ENCODE peak calls at places on chromosomes 13 and 19, in four cellular contexts. Z is A549, V is cardiac fibroblast, R is RCC 7860. A is an unnamed sample.

GRCh38 chr13:46778879-46779278 is 18.1 kb downstream of the ESD start:
- DNase-seq in R (no peak), V (peak; percentile 61), Z (no peak), A (no peak)

GRCh38 chr13:71864981-71865857 is 1.8 kb downstream of the DACH1 start:
- DNase-seq in Z (no peak), V (peak; percentile 24), R (no peak), A (peak; percentile 12)

GRCh38 chr13:112725346-112726017 is 35.6 kb downstream of the ATP11A start:
- DNase-seq in V (peak; percentile 12), R (peak; percentile 59), Z (peak; percentile 29), A (no peak)

GRCh38 chr19:751501-752341 is 809 bp downstream of the MISP start:
- DNase-seq in V (peak; percentile 92), Z (peak; percentile 90), R (peak; percentile 83), A (peak; percentile 44)

GRCh38 chr19:17687857-17688784 is at the start of gene UNC13A:
- DNase-seq in R (no peak), V (peak; percentile 17), Z (peak; percentile 39), A (peak; percentile 83)

GRCh38 chr19:42246143-42246868 is 3.9 kb upstream of the GSK3A start:
- DNase-seq in V (peak; percentile 86), Z (peak; percentile 85), R (peak; percentile 39), A (peak; percentile 82)

GRCh38 chr13:46121033-46121432 is 16.2 kb upstream of the CPB2 start:
- DNase-seq in V (no peak), Z (no peak), R (no peak), A (no peak)

GRCh38 chr19:45569619-45570421 is 14.8 kb downstream of the OPA3 start:
- DNase-seq in R (no peak), V (peak; percentile 58), Z (peak; percentile 76), A (peak; percentile 74)

GRCh38 chr13:100646030-100646673 is 28.4 kb downstream of the TMTC4 start:
- DNase-seq in R (no peak), Z (peak; percentile 33), V (peak; percentile 49), A (peak; percentile 66)

GRCh38 chr13:50085063-50085462 is 69.8 kb downstream of the KCNRG start:
- DNase-seq in R (no peak), V (peak; percentile 74), Z (peak; percentile 32), A (peak; percentile 40)

GRCh38 chr19:46730595-46730994 is 13.7 kb upstream of the PRKD2 start:
- DNase-seq in R (no peak), Z (no peak), V (no peak), A (no peak)

GRCh38 chr19:7187605-7188339 is 106.4 kb downstream of the INSR start:
- DNase-seq in V (no peak), Z (no peak), R (no peak), A (no peak)

GRCh38 chr13:98752942-98753290 is 444 bp upstream of the SLC15A1 start:
- DNase-seq in Z (no peak), R (no peak), V (no peak), A (no peak)

GRCh38 chr13:50334092-50334778 is 319.0 kb downstream of the KCNRG start:
- DNase-seq in V (no peak), Z (no peak), R (no peak), A (no peak)

GRCh38 chr19:14004619-14005380 is 1.3 kb downstream of the RFX1 start:
- DNase-seq in V (peak; percentile 33), Z (no peak), R (no peak), A (no peak)

GRCh38 chr19:6740589-6741348 is 1.3 kb downstream of the TRIP10 start:
- DNase-seq in V (peak; percentile 33), Z (peak; percentile 27), R (no peak), A (peak; percentile 62)

GRCh38 chr19:49882643-49883042 is 5.1 kb downstream of the TBC1D17 start:
- DNase-seq in V (no peak), Z (no peak), R (no peak), A (no peak)

GRCh38 chr19:3586124-3586626 is 897 bp downstream of the GIPC3 start:
- DNase-seq in R (no peak), V (no peak), Z (no peak), A (no peak)

GRCh38 chr13:46679369-46680180 is 117.4 kb downstream of the ESD start:
- DNase-seq in R (no peak), Z (no peak), V (peak; percentile 77), A (no peak)

GRCh38 chr19:42059196-42059595 is 10.8 kb downstream of the GRIK5 start:
- DNase-seq in R (no peak), Z (no peak), V (no peak), A (no peak)

GRCh38 chr19:45001087-45001739 is at the start of gene RELB:
- DNase-seq in V (peak; percentile 90), Z (peak; percentile 93), R (peak; percentile 65), A (peak; percentile 91)

GRCh38 chr19:7540761-7541480 is 5.4 kb downstream of the PNPLA6 start:
- DNase-seq in V (peak; percentile 55), R (no peak), Z (peak; percentile 50), A (peak; percentile 78)

GRCh38 chr13:60143775-60144174 is 20.0 kb downstream of the DIAPH3 start:
- DNase-seq in Z (no peak), R (no peak), V (peak; percentile 38), A (peak; percentile 36)

GRCh38 chr19:34364830-34365462 is at the start of gene GPI:
- DNase-seq in R (peak; percentile 9), Z (peak; percentile 71), V (peak; percentile 30), A (peak; percentile 45)

GRCh38 chr13:73107970-73108369 is 49.2 kb downstream of the KLF5 start:
- DNase-seq in R (no peak), Z (no peak), V (no peak), A (no peak)

GRCh38 chr19:913080-913748 is at the start of gene R3HDM4:
- DNase-seq in Z (peak; percentile 54), R (peak; percentile 20), V (peak; percentile 46), A (no peak)

GRCh38 chr19:34049944-34050343 is 122.4 kb upstream of the LSM14A start:
- DNase-seq in V (no peak), R (no peak), Z (no peak), A (no peak)

GRCh38 chr19:11198769-11199469 is 1.6 kb upstream of the KANK2 start:
- DNase-seq in R (no peak), V (no peak), Z (no peak), A (peak; percentile 66)

GRCh38 chr19:1591421-1592022 is 1.1 kb downstream of the MBD3 start:
- DNase-seq in Z (no peak), R (no peak), V (peak; percentile 13), A (peak; percentile 39)

GRCh38 chr13:73708393-73708985 is 425.7 kb downstream of the KLF12 start:
- DNase-seq in Z (peak; percentile 72), R (peak; percentile 34), V (peak; percentile 84), A (peak; percentile 76)

GRCh38 chr19:54124393-54124792 is 8.8 kb downstream of the PRPF31 start:
- DNase-seq in Z (no peak), V (no peak), R (no peak), A (no peak)